ENCODE peak calls at places on chromosomes 16 and 17, in ten cellular contexts. L is kidney; D is tibial artery; P is CD8-positive, alpha-beta memory T cell; B is lower lobe of right lung; I is H9; U is uterus; S is neural progenitor cell; N is SJSA1; F is right atrium auricular region. X is an unnamed sample.

GRCh38 chr16:69364088-69364487 is 12.5 kb upstream of the TMED6 start:
- DNase-seq in L (no peak), D (no peak), P (no peak), B (no peak), I (no peak), U (no peak), S (no peak), N (no peak), F (no peak), X (no peak)

GRCh38 chr17:60526726-60527125 is 684 bp upstream of the APPBP2 start:
- DNase-seq in L (no peak), D (no peak), P (no peak), B (no peak), I (no peak), U (no peak), S (no peak), N (no peak), F (no peak), X (peak; percentile 14)

GRCh38 chr17:69111794-69112193 is 29.9 kb downstream of the ABCA6 start:
- DNase-seq in L (no peak), D (no peak), P (no peak), B (no peak), I (no peak), U (no peak), S (no peak), N (no peak), F (no peak), X (no peak)

GRCh38 chr16:81455720-81456494 is 11.3 kb downstream of the CMIP start:
- DNase-seq in L (no peak), D (no peak), P (no peak), B (no peak), I (no peak), U (no peak), S (no peak), N (no peak), F (no peak), X (no peak)

GRCh38 chr17:73693016-73693545 is 48.8 kb upstream of the SDK2 start:
- DNase-seq in L (no peak), D (no peak), P (no peak), B (no peak), I (no peak), U (no peak), S (no peak), N (no peak), F (peak; percentile 51), X (no peak)

GRCh38 chr16:47492428-47493357 is 31.6 kb downstream of the PHKB start:
- DNase-seq in L (peak; percentile 85), D (peak; percentile 92), P (no peak), B (peak; percentile 70), I (no peak), U (peak; percentile 75), S (no peak), N (no peak), F (peak; percentile 86), X (no peak)

GRCh38 chr17:10127819-10128375 is 70.5 kb downstream of the GAS7 start:
- DNase-seq in L (peak; percentile 87), D (peak; percentile 89), P (no peak), B (peak; percentile 79), I (no peak), U (peak; percentile 92), S (peak; percentile 73), N (peak; percentile 62), F (peak; percentile 94), X (no peak)

GRCh38 chr16:70789927-70790447 is 11.0 kb downstream of the VAC14 start:
- DNase-seq in L (no peak), D (no peak), P (no peak), B (no peak), I (peak; percentile 20), U (no peak), S (no peak), N (no peak), F (no peak), X (no peak)

GRCh38 chr17:52227926-52228325 is 69.4 kb upstream of the CA10 start:
- DNase-seq in L (no peak), D (no peak), P (no peak), B (no peak), I (no peak), U (no peak), S (no peak), N (no peak), F (no peak), X (no peak)

GRCh38 chr17:80441133-80441578 is 26.2 kb downstream of the ENDOV start:
- DNase-seq in L (no peak), D (no peak), P (peak; percentile 42), B (no peak), I (peak; percentile 88), U (no peak), S (peak; percentile 92), N (peak; percentile 38), F (no peak), X (peak; percentile 89)

GRCh38 chr16:57070986-57071540 is 21.3 kb upstream of the CPNE2 start:
- DNase-seq in L (no peak), D (no peak), P (no peak), B (no peak), I (no peak), U (no peak), S (no peak), N (no peak), F (no peak), X (no peak)

GRCh38 chr16:82231021-82231787 is 61.2 kb upstream of the MPHOSPH6 start:
- DNase-seq in L (no peak), D (no peak), P (no peak), B (no peak), I (no peak), U (no peak), S (no peak), N (no peak), F (no peak), X (no peak)

GRCh38 chr16:31371619-31372484 is 16.9 kb downstream of the ITGAX start:
- DNase-seq in L (no peak), D (no peak), P (no peak), B (no peak), I (no peak), U (no peak), S (no peak), N (no peak), F (no peak), X (no peak)

GRCh38 chr17:740240-741055 is 8.1 kb downstream of the TLCD3A start:
- DNase-seq in L (peak; percentile 59), D (no peak), P (peak; percentile 16), B (no peak), I (no peak), U (no peak), S (no peak), N (no peak), F (no peak), X (no peak)

GRCh38 chr16:9818702-9819101 is 363.5 kb downstream of the GRIN2A start:
- DNase-seq in L (no peak), D (no peak), P (no peak), B (no peak), I (no peak), U (no peak), S (no peak), N (no peak), F (no peak), X (no peak)

GRCh38 chr16:9820481-9821246 is 361.6 kb downstream of the GRIN2A start:
- DNase-seq in L (no peak), D (no peak), P (no peak), B (no peak), I (peak; percentile 84), U (no peak), S (peak; percentile 90), N (no peak), F (no peak), X (no peak)

GRCh38 chr16:9821970-9822369 is 360.3 kb downstream of the GRIN2A start:
- DNase-seq in L (no peak), D (no peak), P (no peak), B (no peak), I (no peak), U (no peak), S (peak; percentile 20), N (no peak), F (no peak), X (no peak)

GRCh38 chr16:9823510-9823909 is 358.7 kb downstream of the GRIN2A start:
- DNase-seq in L (no peak), D (no peak), P (no peak), B (no peak), I (no peak), U (no peak), S (no peak), N (no peak), F (no peak), X (no peak)

GRCh38 chr16:9821331-9821730 is 360.9 kb downstream of the GRIN2A start:
- DNase-seq in L (no peak), D (no peak), P (no peak), B (no peak), I (no peak), U (no peak), S (no peak), N (no peak), F (no peak), X (no peak)
- H3K4me1 ChIP-seq in L (no peaks in the 10 kb centered on the region), D (no peaks in the 10 kb centered on the region), P (no peaks in the 10 kb centered on the region), B (no peaks in the 10 kb centered on the region), I (peaks cover 17% of the 10 kb centered on the region), U (no peaks in the 10 kb centered on the region), S (peaks cover 44% of the 10 kb centered on the region), N (no peaks in the 10 kb centered on the region), F (no peaks in the 10 kb centered on the region), X (no peaks in the 10 kb centered on the region)

GRCh38 chr17:28747046-28747691 is 3.4 kb downstream of the TRAF4 start:
- DNase-seq in L (peak; percentile 92), D (peak; percentile 75), P (no peak), B (peak; percentile 85), I (peak; percentile 52), U (no peak), S (no peak), N (no peak), F (no peak), X (no peak)
- H3K4me1 ChIP-seq in L (peaks cover 42% of the 10 kb centered on the region), D (peaks cover 76% of the 10 kb centered on the region), P (peaks cover 36% of the 10 kb centered on the region), B (peaks cover 78% of the 10 kb centered on the region), I (peaks cover 5% of the 10 kb centered on the region), U (no peaks in the 10 kb centered on the region), S (peaks cover 16% of the 10 kb centered on the region), N (peaks cover 25% of the 10 kb centered on the region), F (peaks cover 57% of the 10 kb centered on the region), X (peaks cover 20% of the 10 kb centered on the region)

GRCh38 chr16:88321635-88322499 is 60.9 kb upstream of the ZNF469 start:
- DNase-seq in L (peak; percentile 69), D (no peak), P (no peak), B (no peak), I (no peak), U (no peak), S (no peak), N (no peak), F (no peak), X (no peak)
- H3K4me1 ChIP-seq in L (no peaks in the 10 kb centered on the region), D (no peaks in the 10 kb centered on the region), P (no peaks in the 10 kb centered on the region), B (no peaks in the 10 kb centered on the region), I (no peaks in the 10 kb centered on the region), U (no peaks in the 10 kb centered on the region), S (peaks cover 4% of the 10 kb centered on the region), N (peaks cover 23% of the 10 kb centered on the region), F (peaks cover 6% of the 10 kb centered on the region), X (no peaks in the 10 kb centered on the region)

DNA sequence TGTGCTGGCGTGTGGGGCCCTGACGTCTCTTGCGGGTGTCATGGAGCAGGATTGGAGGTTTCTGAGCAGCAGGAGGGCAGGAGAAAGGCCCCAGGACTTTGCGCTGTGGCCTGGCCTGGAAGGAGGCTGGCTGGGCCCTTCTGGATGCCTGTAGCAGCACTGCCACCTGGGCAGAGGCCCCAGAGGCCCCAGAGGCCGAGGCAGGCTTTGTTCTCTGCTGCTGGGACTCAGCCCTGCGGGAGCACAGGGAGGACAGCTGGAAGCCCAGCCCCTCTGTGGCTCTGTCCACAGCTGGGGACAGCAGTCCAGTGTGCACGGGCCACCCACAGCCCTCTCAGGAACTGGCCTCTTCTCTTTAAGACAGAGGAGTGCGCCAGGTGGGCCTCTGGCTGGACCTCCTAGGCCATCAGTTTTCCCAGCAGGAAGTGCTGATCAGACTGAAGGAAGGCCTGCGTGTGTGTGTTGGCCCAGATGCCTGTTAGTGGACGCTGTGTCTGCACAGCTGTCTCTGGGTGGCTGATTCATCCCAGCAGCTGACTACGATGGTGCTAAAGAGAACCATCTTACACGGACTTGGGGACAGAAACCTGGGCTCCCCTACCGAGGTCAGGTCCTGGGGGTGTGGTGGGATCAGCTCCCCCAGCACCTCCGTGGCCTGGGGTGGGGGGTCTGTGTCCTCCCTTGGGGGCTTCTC is 26.8 kb upstream of the ZNF750 start:
- DNase-seq in L (no peak), D (no peak), P (no peak), B (peak; percentile 39), I (no peak), U (no peak), S (peak; percentile 47), N (peak; percentile 47), F (no peak), X (peak; percentile 98)
- H3K4me1 ChIP-seq in L (no peaks in the 10 kb centered on the region), D (peaks cover 22% of the 10 kb centered on the region), P (peaks cover 60% of the 10 kb centered on the region), B (peaks cover 11% of the 10 kb centered on the region), I (no peaks in the 10 kb centered on the region), U (no peaks in the 10 kb centered on the region), S (peaks cover 28% of the 10 kb centered on the region), N (peaks cover 29% of the 10 kb centered on the region), F (peaks cover 43% of the 10 kb centered on the region), X (peaks cover 60% of the 10 kb centered on the region)

X was measured in SJCRH30.